ENCODE peak calls at places on chromosomes 12 and 14, in seven cellular contexts. V is midbrain; E is stimulated activated naive B cell treated with anti-CD40 and anti-IgM and Interleukin-4, amounts not matched to agents 10 μg/mL and 1 μg/mL and 100 μg/mL, for 72 hours; T is activated CD4-positive, alpha-beta T cell treated with anti-CD3 and anti-CD28 coated beads for 24 hours; N is amygdala; F is AG08396; M is endothelial cell of umbilical vein. W is an unnamed sample.

GRCh38 chr12:17511369-17511768 is 578.6 kb downstream of the RERGL start:
- DNase-seq in T (no peak), N (no peak), V (no peak), E (no peak), F (no peak), M (no peak), W (no peak)

GRCh38 chr14:41650802-41651201 is 44.1 kb downstream of the LRFN5 start:
- DNase-seq in T (no peak), N (no peak), E (no peak), F (no peak), V (no peak), M (no peak), W (no peak)

GRCh38 chr14:51331651-51332367 is 91.8 kb downstream of the TMX1 start:
- DNase-seq in M (no peak), F (no peak), N (no peak), E (no peak), V (no peak), T (no peak), W (no peak)

GRCh38 chr12:24820872-24821271 is 128.0 kb downstream of the BCAT1 start:
- DNase-seq in N (no peak), M (no peak), V (no peak), T (no peak), E (no peak), F (peak), W (no peak)

GRCh38 chr12:124727244-124727673 is 136.4 kb downstream of the SCARB1 start:
- DNase-seq in M (peak), F (no peak), T (no peak), E (peak), N (peak), V (peak), W (peak)

GRCh38 chr12:12185424-12185823 is 81.4 kb downstream of the LRP6 start:
- DNase-seq in T (no peak), N (no peak), V (no peak), M (no peak), E (no peak), F (no peak), W (no peak)

GRCh38 chr12:4526923-4527546 is 11.7 kb upstream of the RAD51AP1 start:
- DNase-seq in M (peak), E (no peak), N (no peak), F (no peak), V (no peak), T (no peak), W (no peak)

GRCh38 chr12:50690923-50691322 is 73.0 kb upstream of the ATF1 start:
- DNase-seq in N (peak), V (peak), M (no peak), F (peak), T (no peak), E (no peak), W (no peak)

GRCh38 chr14:61500046-61500445 is 178.7 kb downstream of the PRKCH start:
- DNase-seq in N (no peak), F (no peak), V (no peak), M (no peak), T (no peak), E (no peak), W (no peak)

GRCh38 chr12:124318336-124319020 is 23.6 kb downstream of the RFLNA start:
- DNase-seq in F (no peak), V (no peak), T (no peak), M (no peak), E (no peak), N (no peak), W (no peak)

GRCh38 chr12:89861086-89861485 is 152.4 kb upstream of the ATP2B1 start:
- DNase-seq in F (no peak), N (no peak), E (no peak), T (no peak), V (no peak), M (no peak), W (no peak)

GRCh38 chr14:52551696-52552062 is 626 bp downstream of the TXNDC16 start:
- DNase-seq in N (no peak), E (no peak), V (peak), T (no peak), M (peak), F (peak), W (no peak)

GRCh38 chr14:24310666-24311604 is at the start of gene LTB4R:
- DNase-seq in N (no peak), M (peak), F (peak), V (peak), T (no peak), E (peak), W (no peak)

GRCh38 chr12:108129017-108129812 is at the start of gene WSCD2:
- DNase-seq in E (peak), V (peak), F (peak), N (no peak), M (no peak), T (no peak), W (no peak)

GRCh38 chr14:103745424-103745823 is 29.8 kb downstream of the ZFYVE21 start:
- DNase-seq in N (no peak), T (no peak), F (no peak), M (no peak), E (no peak), V (no peak), W (no peak)

GRCh38 chr14:80100681-80101080 is 110.6 kb downstream of the DIO2 start:
- DNase-seq in F (no peak), M (no peak), N (peak), E (no peak), T (no peak), V (peak), W (no peak)

GRCh38 chr12:120079352-120080042 is 37.1 kb downstream of the RAB35 start:
- DNase-seq in F (no peak), E (no peak), N (no peak), V (no peak), M (no peak), T (no peak), W (no peak)

GRCh38 chr12:116490481-116490880 is 68.7 kb upstream of the MAP1LC3B2 start:
- DNase-seq in T (no peak), E (no peak), V (no peak), N (no peak), F (no peak), M (no peak), W (no peak)

GRCh38 chr14:95319312-95320075 is at the start of gene CLMN:
- DNase-seq in T (no peak), N (peak), M (peak), E (peak), F (peak), V (peak), W (peak)

W was measured in CMK.